ENCODE peak calls at places on chromosome 6, in seven cellular contexts. L, Y, S, X, P, G and Z are unnamed samples.

GRCh38 chr6:126337323-126337722 is 2.6 kb upstream of the CENPW start:
- DNase-seq in L (no peak), Y (no peak), S (peak), X (no peak), P (no peak), G (no peak), Z (no peak)

GRCh38 chr6:3500262-3501001 is 43.6 kb upstream of the SLC22A23 start:
- DNase-seq in L (no peak), Y (no peak), S (no peak), X (no peak), P (no peak), G (no peak), Z (no peak)

GRCh38 chr6:43604174-43604573 is 24.9 kb downstream of the GTPBP2 start:
- DNase-seq in L (no peak), Y (no peak), S (no peak), X (no peak), P (no peak), G (no peak), Z (no peak)

GRCh38 chr6:141265748-141266647 is 866.7 kb upstream of the GJE1 start:
- DNase-seq in L (no peak), Y (no peak), S (no peak), X (no peak), P (no peak), G (no peak), Z (no peak)

GRCh38 chr6:30263734-30264133 is 50.5 kb upstream of the TRIM26 start:
- DNase-seq in L (no peak), Y (no peak), S (no peak), X (no peak), P (no peak), G (no peak), Z (no peak)

GRCh38 chr6:46964716-46965519 is 43.2 kb upstream of the ADGRF5 start:
- DNase-seq in L (no peak), Y (no peak), S (no peak), X (no peak), P (no peak), G (no peak), Z (no peak)

GRCh38 chr6:127477648-127478047 is 18.5 kb upstream of the KIAA0408 start:
- DNase-seq in L (no peak), Y (no peak), S (no peak), X (no peak), P (no peak), G (no peak), Z (no peak)

GRCh38 chr6:34132486-34133185 is 13.3 kb downstream of the GRM4 start:
- DNase-seq in L (peak), Y (no peak), S (no peak), X (no peak), P (peak), G (no peak), Z (peak)

GRCh38 chr6:128358111-128358780 is 162.2 kb downstream of the PTPRK start:
- DNase-seq in L (no peak), Y (no peak), S (no peak), X (no peak), P (no peak), G (no peak), Z (no peak)

GRCh38 chr6:7341989-7342742 is 29.2 kb upstream of the SSR1 start:
- DNase-seq in L (no peak), Y (peak), S (no peak), X (no peak), P (no peak), G (no peak), Z (peak)

GRCh38 chr6:7156666-7157278 is 49.0 kb downstream of the RREB1 start:
- DNase-seq in L (no peak), Y (no peak), S (no peak), X (no peak), P (no peak), G (no peak), Z (no peak)

GRCh38 chr6:126804255-126805064 is 314.0 kb upstream of the RSPO3 start:
- DNase-seq in L (peak), Y (no peak), S (peak), X (no peak), P (peak), G (no peak), Z (peak)

GRCh38 chr6:47721189-47721588 is 22.8 kb downstream of the ADGRF4 start:
- DNase-seq in L (no peak), Y (no peak), S (no peak), X (no peak), P (no peak), G (no peak), Z (no peak)

GRCh38 chr6:170360476-170360875 is 53.9 kb downstream of the FAM120B start:
- DNase-seq in L (no peak), Y (no peak), S (no peak), X (no peak), P (no peak), G (no peak), Z (no peak)

GRCh38 chr6:152185158-152185574 is 377.7 kb downstream of the ESR1 start:
- DNase-seq in L (no peak), Y (no peak), S (no peak), X (no peak), P (no peak), G (no peak), Z (no peak)

GRCh38 chr6:447381-448165 is 56.0 kb downstream of the IRF4 start:
- DNase-seq in L (no peak), Y (no peak), S (no peak), X (no peak), P (peak), G (no peak), Z (no peak)

GRCh38 chr6:114747995-114748625 is 405.3 kb upstream of the HS3ST5 start:
- DNase-seq in L (peak), Y (peak), S (peak), X (no peak), P (peak), G (no peak), Z (peak)

GRCh38 chr6:162078126-162078525 is 649.4 kb downstream of the PRKN start:
- DNase-seq in L (no peak), Y (no peak), S (no peak), X (no peak), P (no peak), G (no peak), Z (no peak)

GRCh38 chr6:20791932-20792331 is 257.7 kb downstream of the CDKAL1 start:
- DNase-seq in L (no peak), Y (no peak), S (no peak), X (no peak), P (no peak), G (no peak), Z (no peak)

GRCh38 chr6:41705996-41706835 is 29.2 kb downstream of the TFEB start:
- DNase-seq in L (peak), Y (peak), S (peak), X (peak), P (peak), G (peak), Z (peak)

GRCh38 chr6:71080793-71081192 is 123.9 kb upstream of the B3GAT2 start:
- DNase-seq in L (no peak), Y (no peak), S (no peak), X (no peak), P (no peak), G (no peak), Z (no peak)

GRCh38 chr6:56259682-56260081 is 12.3 kb upstream of the COL21A1 start:
- DNase-seq in L (no peak), Y (no peak), S (no peak), X (no peak), P (no peak), G (no peak), Z (no peak)

GRCh38 chr6:130500693-130501092 is 134.9 kb downstream of the TMEM200A start:
- DNase-seq in L (no peak), Y (no peak), S (no peak), X (no peak), P (no peak), G (no peak), Z (no peak)

GRCh38 chr6:150978631-150979030 is 113.1 kb downstream of the MTHFD1L start:
- DNase-seq in L (no peak), Y (no peak), S (no peak), X (no peak), P (no peak), G (no peak), Z (no peak)

GRCh38 chr6:158481612-158482473 is 78.0 kb upstream of the TMEM181 start:
- DNase-seq in L (no peak), Y (no peak), S (no peak), X (no peak), P (no peak), G (no peak), Z (no peak)

GRCh38 chr6:83615025-83615999 is 93.6 kb downstream of the SNAP91 start:
- DNase-seq in L (peak), Y (no peak), S (no peak), X (no peak), P (no peak), G (no peak), Z (peak)

GRCh38 chr6:147972436-147972835 is 370.2 kb upstream of the SASH1 start:
- DNase-seq in L (no peak), Y (no peak), S (no peak), X (no peak), P (no peak), G (no peak), Z (no peak)

GRCh38 chr6:111399600-111399999 is 83.4 kb downstream of the REV3L start:
- DNase-seq in L (no peak), Y (no peak), S (no peak), X (no peak), P (no peak), G (no peak), Z (peak)

GRCh38 chr6:35718911-35719381 is 17.9 kb upstream of the ARMC12 start:
- DNase-seq in L (no peak), Y (no peak), S (no peak), X (no peak), P (peak), G (no peak), Z (no peak)

GRCh38 chr6:31587791-31588777 is 2.0 kb downstream of the LST1 start:
- DNase-seq in L (no peak), Y (no peak), S (no peak), X (no peak), P (no peak), G (no peak), Z (no peak)

GRCh38 chr6:31585531-31585930 is 546 bp upstream of the LST1 start:
- DNase-seq in L (no peak), Y (no peak), S (no peak), X (no peak), P (no peak), G (no peak), Z (peak)

GRCh38 chr6:31588871-31589650 is 3.0 kb downstream of the LST1 start:
- DNase-seq in L (no peak), Y (no peak), S (no peak), X (no peak), P (no peak), G (no peak), Z (no peak)

GRCh38 chr6:31586013-31586412 is at the start of gene LST1:
- DNase-seq in L (no peak), Y (no peak), S (no peak), X (no peak), P (no peak), G (peak), Z (no peak)

GRCh38 chr6:31586596-31586995 is 519 bp downstream of the LST1 start:
- DNase-seq in L (no peak), Y (no peak), S (no peak), X (peak), P (no peak), G (peak), Z (no peak)
- TF ChIP-seq POLR2A in L (peak), Y (no peak), S (no peak), X (no peak), P (no peak), G (no peak), Z (no peak)

GRCh38 chr6:107727096-107727757 is 96.9 kb downstream of the SCML4 start:
- DNase-seq in L (no peak), Y (no peak), S (no peak), X (no peak), P (no peak), G (no peak), Z (no peak)
- TF ChIP-seq POLR2A in L (no peak), Y (no peak), S (no peak), X (no peak), P (no peak), G (no peak), Z (no peak)

DNA sequence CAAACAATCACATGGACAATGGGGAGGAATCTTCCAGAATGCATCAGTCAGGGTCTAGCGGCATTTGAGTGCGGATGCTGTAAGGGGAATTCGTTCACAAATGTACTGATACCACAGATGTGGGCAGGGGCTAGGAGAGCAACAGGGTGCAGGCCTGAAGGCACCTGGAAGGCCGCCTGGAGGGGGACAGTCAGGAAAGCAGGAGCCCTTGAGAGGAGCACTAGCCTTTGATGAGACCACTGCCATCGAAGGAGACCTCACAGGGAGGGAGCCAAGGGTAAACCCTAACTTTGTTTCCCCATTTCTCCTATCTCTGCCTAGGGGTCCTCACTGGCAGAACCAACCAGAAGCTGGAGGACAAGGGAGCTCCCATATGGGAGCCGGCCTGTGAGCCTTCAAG is 38.2 kb downstream of the MYB start:
- DNase-seq in L (no peak), Y (no peak), S (no peak), X (no peak), P (no peak), G (no peak), Z (no peak)
- TF ChIP-seq POLR2A in L (no peak), Y (no peak), S (no peak), X (no peak), P (no peak), G (no peak), Z (no peak)

DNA sequence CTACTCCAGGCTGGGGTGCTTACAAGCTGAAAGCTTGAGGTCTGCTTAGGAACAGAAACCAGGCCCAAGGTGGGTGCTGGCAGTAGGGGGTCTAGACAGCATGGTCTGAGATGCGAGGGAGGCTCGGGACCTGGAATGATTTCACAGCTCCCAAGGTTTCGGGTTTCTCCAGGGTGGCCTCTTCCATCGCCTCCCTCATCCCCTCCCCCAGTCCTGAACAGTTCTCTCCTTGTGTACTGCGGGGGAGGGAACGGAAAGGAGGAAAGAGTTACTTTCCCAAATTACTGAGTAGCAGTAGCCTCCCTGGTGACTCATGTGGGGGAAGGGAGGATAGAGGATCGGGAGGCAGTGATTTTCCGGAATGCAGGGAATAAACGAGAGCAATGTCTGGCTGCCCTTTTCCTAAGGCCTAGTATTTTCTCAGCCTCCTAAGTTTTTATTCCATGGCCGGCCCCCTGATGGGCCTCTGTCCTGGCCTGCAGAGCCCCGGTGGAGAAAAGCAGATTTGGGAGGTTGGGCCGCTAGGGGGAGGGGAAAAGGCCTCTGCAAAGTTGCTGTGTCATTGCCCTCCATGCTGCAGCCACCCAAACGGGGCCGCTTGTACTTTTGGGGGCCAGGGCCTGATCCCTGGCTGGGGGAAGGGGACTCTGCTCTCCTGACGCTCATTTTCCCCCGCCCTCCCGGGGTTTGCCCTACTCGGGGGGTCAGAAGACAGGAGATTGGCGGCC is 1.5 kb downstream of the BRD2 start:
- DNase-seq in L (no peak), Y (peak), S (peak), X (peak), P (peak), G (peak), Z (peak)
- TF ChIP-seq POLR2A in L (peak), Y (no peak), S (no peak), X (no peak), P (no peak), G (peak), Z (peak)

DNA sequence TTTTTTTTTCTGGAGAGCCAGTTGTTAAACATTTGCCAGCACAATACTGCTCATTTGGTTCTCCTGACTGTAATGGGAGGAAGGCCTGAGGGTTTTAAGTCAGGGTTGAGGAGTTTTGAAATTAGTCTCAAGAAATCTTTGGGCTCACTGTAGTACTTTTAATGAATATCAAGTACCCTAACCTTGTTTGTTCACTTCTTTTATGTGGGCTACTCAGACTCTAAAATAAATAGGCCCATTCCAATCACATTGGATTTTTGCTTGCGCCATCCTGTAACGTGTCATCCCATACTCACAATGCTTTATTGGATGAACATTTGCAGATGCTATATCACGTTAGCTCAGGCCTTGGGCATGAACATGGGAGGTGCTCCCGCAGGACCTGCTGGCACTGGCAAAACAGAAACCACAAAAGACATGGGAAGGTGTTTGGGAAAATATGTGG is 146.9 kb downstream of the DNAH8 start:
- DNase-seq in L (no peak), Y (no peak), S (no peak), X (no peak), P (no peak), G (no peak), Z (no peak)
- TF ChIP-seq POLR2A in L (no peak), Y (no peak), S (no peak), X (no peak), P (no peak), G (no peak), Z (no peak)

GRCh38 chr6:31497595-31498476 is at the start of gene MICB:
- DNase-seq in L (peak), Y (peak), S (peak), X (peak), P (peak), G (peak), Z (peak)

GRCh38 chr6:31498748-31499147 is 803 bp downstream of the MICB start:
- DNase-seq in L (no peak), Y (no peak), S (no peak), X (no peak), P (no peak), G (no peak), Z (no peak)

GRCh38 chr6:31490115-31490873 is 7.7 kb upstream of the MICB start:
- DNase-seq in L (no peak), Y (no peak), S (no peak), X (no peak), P (no peak), G (no peak), Z (no peak)

GRCh38 chr6:31495580-31495979 is 2.4 kb upstream of the MICB start:
- DNase-seq in L (no peak), Y (no peak), S (no peak), X (no peak), P (no peak), G (no peak), Z (peak)

DNA sequence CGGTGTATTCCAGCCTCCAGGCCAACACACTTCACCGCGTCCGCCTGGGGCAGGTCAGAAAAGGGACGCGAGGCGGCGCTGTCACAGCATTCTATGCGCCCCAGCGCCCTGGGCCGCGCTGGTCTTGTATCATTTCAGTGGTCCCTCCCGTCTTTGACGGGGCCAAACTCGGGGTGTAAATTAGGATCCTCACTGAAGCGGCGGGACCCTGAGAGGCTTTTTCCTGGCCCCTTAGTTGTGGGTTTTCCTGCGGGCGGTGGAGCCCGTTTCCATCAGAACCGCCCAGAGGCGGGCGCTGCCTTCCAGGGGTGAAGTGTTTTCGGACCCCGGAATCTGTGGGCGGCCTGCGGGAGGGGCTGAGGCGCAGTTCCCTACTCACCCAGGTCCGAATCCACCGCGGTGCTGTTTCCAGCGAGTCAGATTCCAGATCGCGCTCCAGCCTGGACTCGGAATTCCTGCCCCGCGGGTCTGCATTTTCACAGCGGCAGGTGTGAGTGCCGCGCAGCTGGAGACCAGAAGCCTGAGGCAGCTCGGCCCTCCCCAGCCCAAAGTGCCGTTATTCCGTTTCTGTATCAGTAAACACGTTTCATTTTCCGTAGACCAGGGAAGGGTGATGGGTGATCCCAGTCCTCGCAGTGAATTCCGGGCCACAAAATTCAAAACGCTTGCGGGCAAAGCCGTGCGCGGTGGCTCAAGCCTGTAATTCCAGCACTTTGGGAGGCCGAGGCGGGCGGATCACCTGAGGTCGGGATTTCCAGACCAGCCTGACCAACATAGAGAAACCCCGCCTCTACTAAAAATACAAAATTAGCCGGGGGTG is 3.9 kb upstream of the MICB start:
- DNase-seq in L (peak), Y (peak), S (peak), X (peak), P (peak), G (peak), Z (peak)
- TF ChIP-seq POLR2A in L (no peak), Y (no peak), S (no peak), X (peak), P (no peak), G (peak), Z (no peak)